ENCODE peak calls at places on chromosomes 7 and 10, in nine cellular contexts. K is ovary; Q is stimulated activated naive B cell treated with anti-CD40 and anti-IgM and Interleukin-4, amounts not matched to agents 10 μg/mL and 1 μg/mL and 100 μg/mL, for 72 hours; F is AG10803; X is amniotic stem cell; D is GM13976; G is RCC 7860; R is A172; T is H7. J is an unnamed sample.

GRCh38 chr7:133739817-133740216 is 387.3 kb upstream of the LRGUK start:
- DNase-seq in K (no peak), Q (no peak), F (no peak), X (no peak), D (no peak), G (no peak), R (no peak), T (no peak), J (no peak)

GRCh38 chr10:17479015-17479615 is 24.7 kb upstream of the ST8SIA6 start:
- DNase-seq in K (no peak), Q (no peak), F (peak; percentile 42), X (no peak), D (no peak), G (no peak), R (peak; percentile 34), T (no peak), J (peak; percentile 29)

GRCh38 chr10:93468532-93469213 is 13.5 kb downstream of the MYOF start:
- DNase-seq in K (no peak), Q (no peak), F (peak; percentile 92), X (peak; percentile 86), D (no peak), G (peak; percentile 95), R (peak; percentile 98), T (no peak), J (peak; percentile 92)

GRCh38 chr7:21076054-21076453 is 289.4 kb upstream of the SP8 start:
- DNase-seq in K (no peak), Q (no peak), F (no peak), X (no peak), D (no peak), G (no peak), R (no peak), T (no peak), J (no peak)

GRCh38 chr7:2478387-2478760 is 2.2 kb upstream of the GRIFIN start:
- DNase-seq in K (no peak), Q (no peak), F (peak; percentile 84), X (no peak), D (no peak), G (peak; percentile 93), R (peak; percentile 87), T (peak; percentile 65), J (peak; percentile 99)

GRCh38 chr7:64618785-64619456 is 47.0 kb upstream of the ZNF107 start:
- DNase-seq in K (no peak), Q (no peak), F (peak; percentile 39), X (no peak), D (no peak), G (peak; percentile 44), R (peak; percentile 69), T (peak; percentile 27), J (no peak)

GRCh38 chr10:131996508-131997365 is 15.0 kb upstream of the BNIP3 start:
- DNase-seq in K (peak; percentile 54), Q (no peak), F (no peak), X (no peak), D (no peak), G (no peak), R (no peak), T (no peak), J (peak; percentile 66)

GRCh38 chr10:95628786-95629185 is 27.7 kb downstream of the ALDH18A1 start:
- DNase-seq in K (no peak), Q (no peak), F (peak; percentile 5), X (no peak), D (no peak), G (peak; percentile 90), R (peak; percentile 40), T (no peak), J (no peak)

GRCh38 chr7:21568762-21569161 is 25.9 kb downstream of the DNAH11 start:
- DNase-seq in K (no peak), Q (no peak), F (no peak), X (no peak), D (no peak), G (no peak), R (peak; percentile 27), T (peak; percentile 8), J (no peak)

GRCh38 chr7:96310106-96310505 is 11.8 kb downstream of the SLC25A13 start:
- DNase-seq in K (no peak), Q (no peak), F (peak; percentile 63), X (no peak), D (no peak), G (no peak), R (no peak), T (no peak), J (no peak)

GRCh38 chr7:114048386-114049235 is 129.8 kb upstream of the PPP1R3A start:
- DNase-seq in K (no peak), Q (no peak), F (peak; percentile 11), X (no peak), D (no peak), G (peak; percentile 68), R (peak; percentile 51), T (no peak), J (peak; percentile 46)

GRCh38 chr10:1461016-1461415 is 276.3 kb downstream of the ADARB2 start:
- DNase-seq in K (no peak), Q (no peak), F (no peak), X (no peak), D (no peak), G (no peak), R (no peak), T (no peak), J (no peak)

GRCh38 chr7:29017666-29018065 is 59.5 kb upstream of the TRIL start:
- DNase-seq in K (no peak), Q (no peak), F (peak; percentile 16), X (no peak), D (no peak), G (no peak), R (peak; percentile 19), T (no peak), J (peak; percentile 65)

GRCh38 chr10:43238462-43238861 is 28.4 kb downstream of the RASGEF1A start:
- DNase-seq in K (no peak), Q (no peak), F (no peak), X (no peak), D (no peak), G (no peak), R (no peak), T (no peak), J (peak; percentile 71)

GRCh38 chr10:23693398-23693797 is 254.5 kb downstream of the OTUD1 start:
- DNase-seq in K (no peak), Q (no peak), F (no peak), X (no peak), D (peak; percentile 25), G (no peak), R (no peak), T (peak; percentile 77), J (peak; percentile 69)

GRCh38 chr7:1422512-1423265 is 36.6 kb downstream of the MICALL2 start:
- DNase-seq in K (no peak), Q (no peak), F (no peak), X (no peak), D (no peak), G (no peak), R (peak; percentile 33), T (peak; percentile 83), J (no peak)

GRCh38 chr7:5362466-5362865 is 61.2 kb downstream of the TNRC18 start:
- DNase-seq in K (no peak), Q (no peak), F (no peak), X (no peak), D (no peak), G (no peak), R (no peak), T (peak; percentile 55), J (peak; percentile 50)

J was measured in osteoblast.